ENCODE peak calls at places on chromosomes 7 and 10, in nine cellular contexts. A is stimulated activated CD8-positive, alpha-beta memory T cell treated with anti-CD3 and anti-CD28 coated beads, Interleukin-7, amount 100 ng/mL, for 1 hour; C is chondrocyte; V is cardiac fibroblast; B is choroid plexus epithelial cell; I is AG10803; Z is activated T-cell treated with anti-CD3 and anti-CD28 coated beads, Interleukin-2, amount 50 U/mL, for 24 hours; K is H54; M is memory B cell. F is an unnamed sample.

GRCh38 chr10:90917231-90917967 is 3.5 kb downstream of the ANKRD1 start:
- DNase-seq in V (no peak), M (no peak), Z (no peak), K (no peak), A (no peak), B (no peak), I (no peak), C (no peak), F (no peak)

GRCh38 chr7:151777511-151777880 is 99.4 kb downstream of the PRKAG2 start:
- DNase-seq in V (no peak), A (no peak), C (no peak), K (no peak), Z (no peak), I (no peak), M (no peak), B (no peak), F (no peak)

GRCh38 chr10:69498711-69499471 is 47.6 kb downstream of the TSPAN15 start:
- DNase-seq in I (no peak), C (no peak), K (peak), B (no peak), Z (peak), M (no peak), A (no peak), V (no peak), F (no peak)

GRCh38 chr10:84269773-84270172 is 24.9 kb downstream of the RGR start:
- DNase-seq in Z (no peak), V (peak), A (no peak), K (peak), C (no peak), B (peak), I (peak), M (no peak), F (no peak)

GRCh38 chr10:105247831-105248499 is 606.9 kb downstream of the SORCS3 start:
- DNase-seq in M (no peak), A (no peak), K (no peak), V (no peak), Z (no peak), I (no peak), B (no peak), C (no peak), F (no peak)

GRCh38 chr10:124670849-124671248 is 73.3 kb downstream of the FAM53B start:
- DNase-seq in A (no peak), B (no peak), Z (no peak), M (no peak), I (no peak), V (no peak), K (no peak), C (no peak), F (peak)

GRCh38 chr10:71211053-71211452 is 1.3 kb upstream of the UNC5B start:
- DNase-seq in I (no peak), K (no peak), C (no peak), Z (no peak), A (no peak), B (no peak), V (no peak), M (no peak), F (no peak)

GRCh38 chr10:95290446-95290800 is 380 bp downstream of the PDLIM1 start:
- DNase-seq in V (no peak), A (no peak), M (no peak), B (no peak), K (no peak), C (no peak), I (no peak), Z (no peak), F (no peak)

GRCh38 chr7:954330-955238 is at the start of gene ADAP1:
- DNase-seq in M (peak), B (peak), K (no peak), A (no peak), Z (peak), C (peak), I (peak), V (peak), F (peak)

GRCh38 chr10:130169136-130169888 is 33.1 kb downstream of the GLRX3 start:
- DNase-seq in B (peak), M (no peak), A (no peak), K (no peak), Z (no peak), V (peak), I (peak), C (no peak), F (no peak)

GRCh38 chr10:124732931-124733536 is 11.1 kb downstream of the FAM53B start:
- DNase-seq in V (peak), K (no peak), C (no peak), Z (peak), B (peak), A (no peak), M (no peak), I (no peak), F (no peak)

GRCh38 chr10:43824934-43825333 is 176.3 kb upstream of the ZNF32 start:
- DNase-seq in M (no peak), V (peak), K (no peak), I (peak), C (no peak), B (peak), Z (no peak), A (no peak), F (no peak)

GRCh38 chr10:121566755-121567154 is 31.5 kb downstream of the FGFR2 start:
- DNase-seq in Z (no peak), B (no peak), C (no peak), A (no peak), V (no peak), K (no peak), I (no peak), M (no peak), F (no peak)

GRCh38 chr10:58741673-58742072 is 229.0 kb downstream of the BICC1 start:
- DNase-seq in Z (no peak), B (no peak), C (no peak), M (no peak), K (no peak), I (no peak), A (no peak), V (no peak), F (no peak)

GRCh38 chr10:121167534-121168243 is 316.5 kb downstream of the WDR11 start:
- DNase-seq in A (no peak), K (no peak), C (no peak), M (no peak), V (no peak), B (no peak), Z (no peak), I (no peak), F (no peak)

GRCh38 chr7:97015279-97015678 is 9.4 kb downstream of the DLX5 start:
- DNase-seq in V (no peak), Z (no peak), K (no peak), B (no peak), M (no peak), I (no peak), C (no peak), A (no peak), F (no peak)

GRCh38 chr10:129952771-129953489 is 11.1 kb downstream of the EBF3 start:
- DNase-seq in A (no peak), C (no peak), V (peak), M (no peak), I (peak), K (no peak), B (peak), Z (no peak), F (no peak)

GRCh38 chr7:30740417-30741181 is 11.3 kb upstream of the INMT start:
- DNase-seq in C (no peak), Z (peak), M (peak), B (peak), I (peak), V (peak), K (peak), A (peak), F (no peak)

GRCh38 chr7:28163955-28164354 is 16.6 kb downstream of the JAZF1 start:
- DNase-seq in B (peak), M (no peak), I (peak), C (no peak), Z (no peak), V (peak), K (no peak), A (no peak), F (no peak)

GRCh38 chr7:92698237-92698841 is 108.1 kb upstream of the FAM133B start:
- DNase-seq in B (peak), I (peak), Z (no peak), M (no peak), C (no peak), A (no peak), V (peak), K (peak), F (no peak)

F was measured in HL-60.